ENCODE peak calls at places on chromosomes 4 and X, in nine cellular contexts. M, D, T, L, W, S, V, O and Z are unnamed samples. For H3K4me1, the result is how much of the 10 kb centered on the place peaks cover.

GRCh38 chrX:118205996-118206395 is 89.4 kb upstream of the KLHL13 start:
- DNase-seq in S (no peak), M (no peak), O (no peak), W (no peak), L (no peak), D (no peak), V (no peak), T (no peak), Z (no peak)

GRCh38 chrX:78708171-78708570 is 39.3 kb upstream of the LPAR4 start:
- DNase-seq in T (peak), O (no peak), L (no peak), V (no peak), M (peak), D (peak), S (peak), W (no peak), Z (no peak)

GRCh38 chrX:40373025-40373424 is 207.7 kb upstream of the ATP6AP2 start:
- DNase-seq in D (no peak), W (no peak), V (no peak), S (no peak), T (no peak), O (no peak), M (no peak), L (no peak), Z (no peak)

GRCh38 chr4:8819421-8820177 is 52.0 kb downstream of the HMX1 start:
- DNase-seq in L (no peak), M (no peak), T (no peak), D (no peak), V (peak), W (no peak), S (no peak), O (no peak), Z (no peak)

GRCh38 chrX:108224727-108225455 is 133.3 kb downstream of the ATG4A start:
- DNase-seq in T (peak), V (no peak), S (peak), D (peak), W (peak), O (no peak), L (no peak), M (peak), Z (no peak)

GRCh38 chrX:46573331-46573895 is at the start of gene CHST7:
- DNase-seq in D (peak), T (peak), W (peak), S (peak), V (peak), M (peak), O (peak), L (peak), Z (peak)

GRCh38 chr4:124505211-124505610 is 207.3 kb downstream of the ANKRD50 start:
- DNase-seq in V (no peak), O (no peak), S (no peak), T (peak), D (no peak), W (no peak), L (no peak), M (no peak), Z (no peak)

GRCh38 chrX:129876734-129877395 is 29.1 kb upstream of the UTP14A start:
- DNase-seq in M (peak), W (peak), L (no peak), S (peak), O (no peak), T (peak), D (peak), V (no peak), Z (no peak)

GRCh38 chr4:156248921-156249320 is 295.3 kb upstream of the CTSO start:
- DNase-seq in T (no peak), V (no peak), S (no peak), W (no peak), O (no peak), D (no peak), M (no peak), L (no peak), Z (no peak)

GRCh38 chrX:108384783-108385182 is 53.4 kb downstream of the COL4A6 start:
- DNase-seq in M (no peak), O (no peak), S (no peak), D (no peak), V (no peak), T (no peak), L (no peak), W (no peak), Z (no peak)

GRCh38 chr4:16530688-16531635 is 304.7 kb upstream of the TAPT1 start:
- DNase-seq in V (no peak), W (no peak), T (peak), O (no peak), S (no peak), M (peak), L (no peak), D (no peak), Z (no peak)

GRCh38 chr4:166377578-166377977 is 504.5 kb downstream of the TLL1 start:
- DNase-seq in T (no peak), L (no peak), M (no peak), S (no peak), O (no peak), D (no peak), W (no peak), V (no peak), Z (no peak)

GRCh38 chrX:115023139-115023538 is 5.7 kb upstream of the IL13RA2 start:
- DNase-seq in D (peak), M (peak), L (no peak), O (no peak), W (no peak), T (peak), V (no peak), S (peak), Z (no peak)

GRCh38 chr4:174663254-174663653 is 141.0 kb upstream of the HPGD start:
- DNase-seq in S (no peak), O (no peak), V (no peak), W (no peak), M (no peak), T (peak), D (peak), L (no peak), Z (no peak)

GRCh38 chrX:110145854-110146253 is 142.9 kb downstream of the TMEM164 start:
- DNase-seq in S (peak), L (no peak), M (peak), D (peak), V (no peak), T (peak), O (no peak), W (no peak), Z (no peak)

GRCh38 chr4:40357738-40358137 is 22.6 kb downstream of the CHRNA9 start:
- DNase-seq in L (no peak), D (peak), O (no peak), W (no peak), T (peak), M (no peak), V (no peak), S (no peak), Z (no peak)

GRCh38 chrX:45850775-45851433 is 650.2 kb upstream of the DIPK2B start:
- DNase-seq in M (no peak), S (peak), W (peak), T (peak), L (peak), O (no peak), D (peak), V (no peak), Z (peak)

GRCh38 chr4:173182403-173182802 is 13.8 kb downstream of the GALNT7 start:
- DNase-seq in L (no peak), S (no peak), O (no peak), D (peak), M (peak), V (no peak), W (peak), T (peak), Z (no peak)

GRCh38 chr4:186132577-186133277 is 28.2 kb downstream of the FAM149A start:
- DNase-seq in S (peak), M (peak), V (no peak), T (peak), D (peak), O (no peak), L (no peak), W (peak), Z (no peak)

GRCh38 chr4:1061747-1062146 is 50.3 kb downstream of the FGFRL1 start:
- DNase-seq in W (no peak), D (no peak), O (no peak), T (no peak), V (peak), S (no peak), M (no peak), L (no peak), Z (no peak)

GRCh38 chr4:120286813-120287212 is 220.2 kb upstream of the MAD2L1 start:
- DNase-seq in O (no peak), T (no peak), D (peak), S (no peak), W (no peak), V (no peak), L (no peak), M (no peak), Z (no peak)

GRCh38 chr4:73612032-73612431 is 8.2 kb downstream of the RASSF6 start:
- DNase-seq in W (no peak), O (no peak), T (no peak), V (no peak), S (no peak), L (no peak), D (peak), M (no peak), Z (no peak)

GRCh38 chr4:2948895-2949781 is 14.1 kb downstream of the NOP14 start:
- DNase-seq in L (peak), T (no peak), O (no peak), V (no peak), S (peak), M (peak), D (peak), W (no peak), Z (no peak)

GRCh38 chr4:142416711-142417275 is 429.3 kb downstream of the INPP4B start:
- DNase-seq in T (peak), S (no peak), O (no peak), W (no peak), V (no peak), M (peak), L (no peak), D (peak), Z (no peak)

GRCh38 chr4:20311863-20312262 is 60.2 kb downstream of the SLIT2 start:
- DNase-seq in T (peak), W (no peak), M (no peak), D (no peak), V (no peak), S (no peak), O (no peak), L (no peak), Z (no peak)

GRCh38 chr4:94486372-94486801 is 34.6 kb downstream of the PDLIM5 start:
- DNase-seq in W (peak), V (no peak), O (no peak), S (no peak), T (peak), L (no peak), D (peak), M (peak), Z (no peak)

GRCh38 chr4:94488667-94489066 is 36.9 kb downstream of the PDLIM5 start:
- DNase-seq in D (peak), L (no peak), V (no peak), T (peak), S (no peak), W (peak), M (no peak), O (no peak), Z (no peak)

GRCh38 chr4:94490437-94490836 is 38.7 kb downstream of the PDLIM5 start:
- DNase-seq in T (no peak), L (no peak), W (no peak), O (no peak), D (no peak), S (no peak), V (no peak), M (no peak), Z (no peak)

GRCh38 chr4:94489075-94489474 is 37.3 kb downstream of the PDLIM5 start:
- DNase-seq in S (no peak), V (no peak), O (no peak), W (no peak), M (no peak), T (no peak), D (no peak), L (no peak), Z (no peak)

DNA sequence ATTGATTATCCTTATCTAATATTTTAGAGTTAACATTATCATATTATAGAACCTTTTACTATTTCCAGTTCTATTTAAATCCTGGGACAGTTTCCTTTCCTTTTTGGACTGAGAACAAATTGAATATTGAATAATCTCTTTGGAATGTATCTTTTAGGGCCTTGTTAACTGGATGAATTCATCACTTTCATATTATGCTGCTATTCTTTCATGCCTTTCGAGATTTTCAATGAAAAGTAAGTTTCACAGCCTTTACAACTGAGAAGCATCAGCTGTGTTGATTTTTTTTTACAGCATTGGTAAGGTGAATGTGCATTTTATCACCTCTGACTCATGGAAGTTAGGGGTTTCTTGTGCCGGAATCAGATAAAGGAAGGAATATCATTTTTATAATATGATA is 39.6 kb downstream of the PDLIM5 start:
- DNase-seq in L (no peak), T (peak), V (no peak), O (no peak), D (peak), W (no peak), S (no peak), M (peak), Z (no peak)
- TF ChIP-seq CTCF in L (no peak), T (no peak), V (no peak), O (no peak), D (no peak), W (no peak), S (no peak), M (no peak), Z (no peak)

DNA sequence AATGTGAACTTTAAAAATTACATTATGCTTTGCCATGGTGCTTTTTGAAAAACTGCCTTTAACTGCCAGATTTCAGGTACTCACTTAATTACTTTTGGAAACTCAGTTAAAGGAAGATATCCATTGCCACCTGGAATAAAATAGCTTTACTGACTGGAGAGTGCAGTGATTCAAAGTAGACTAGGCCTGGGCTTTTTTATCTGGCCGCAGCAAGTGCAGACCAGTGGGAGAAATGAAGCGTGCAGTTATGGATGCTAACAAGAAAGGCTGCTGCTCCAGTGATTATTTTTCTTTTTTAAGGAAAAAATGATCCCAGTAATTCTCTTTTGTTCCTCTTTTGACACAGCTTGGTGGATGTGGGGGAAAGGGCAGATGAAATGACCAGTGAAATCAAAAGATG is 1.3 kb downstream of the SCARB2 start:
- DNase-seq in S (no peak), W (no peak), T (peak), M (peak), O (no peak), L (no peak), V (no peak), D (no peak), Z (no peak)
- H3K4me1 ChIP-seq in S (half or more), W (half or more), T (under half), M (under half), O (half or more), L (under half), V (under half), D (half or more), Z (half or more)

GRCh38 chr4:112862318-112862674 is 187.2 kb upstream of the ANK2 start:
- DNase-seq in M (no peak), D (no peak), O (no peak), V (no peak), L (no peak), T (no peak), S (no peak), W (no peak), Z (no peak)

GRCh38 chr4:112861378-112862317 is 187.8 kb upstream of the ANK2 start:
- DNase-seq in T (no peak), S (no peak), O (no peak), V (no peak), D (no peak), W (no peak), L (no peak), M (no peak), Z (no peak)

GRCh38 chr4:112858751-112859150 is 190.7 kb upstream of the ANK2 start:
- DNase-seq in M (no peak), L (no peak), D (no peak), W (no peak), V (no peak), S (no peak), T (no peak), O (no peak), Z (no peak)

GRCh38 chr4:112859456-112860184 is 189.8 kb upstream of the ANK2 start:
- DNase-seq in L (no peak), W (no peak), V (no peak), T (no peak), D (no peak), O (no peak), S (no peak), M (no peak), Z (no peak)

DNA sequence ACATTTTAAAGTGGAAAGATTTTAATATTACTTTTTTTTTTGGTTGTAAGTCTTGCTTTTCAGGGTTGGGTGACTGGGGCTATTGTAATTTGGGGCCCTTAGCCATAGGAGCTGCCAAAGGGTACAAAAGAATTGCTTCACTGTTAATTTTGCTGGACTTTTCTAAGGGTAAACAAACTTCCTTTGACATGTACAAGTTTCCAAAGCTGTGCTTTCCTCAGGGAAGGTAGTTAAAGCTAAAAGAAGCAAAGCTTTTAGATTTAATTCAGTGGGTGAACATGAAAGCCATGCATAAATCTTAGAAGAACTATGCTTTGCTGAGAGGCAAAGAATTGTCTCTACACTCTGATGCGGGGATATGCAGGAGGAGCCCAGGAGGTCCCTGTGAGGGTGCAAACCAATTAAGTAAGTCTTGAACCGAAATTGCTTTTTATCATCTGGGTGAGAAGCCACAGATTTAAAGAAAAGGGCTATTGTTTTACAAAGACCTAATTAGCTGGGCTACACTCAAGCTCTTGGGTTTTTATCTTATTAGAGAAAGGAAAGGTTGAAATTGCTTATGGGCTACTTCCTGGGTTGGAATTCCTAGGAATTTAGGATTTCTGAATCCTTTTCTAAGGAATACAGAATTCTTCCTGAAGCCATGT is 188.6 kb upstream of the ANK2 start:
- DNase-seq in W (no peak), D (no peak), V (no peak), T (no peak), L (no peak), M (no peak), S (no peak), O (no peak), Z (no peak)
- H3K27ac ChIP-seq in W (no peak), D (no peak), V (no peak), T (no peak), L (no peak), M (no peak), S (no peak), O (peak), Z (no peak)

GRCh38 chr4:36489798-36490197 is 208.4 kb downstream of the DTHD1 start:
- DNase-seq in L (no peak), T (no peak), S (no peak), O (no peak), V (no peak), M (no peak), D (no peak), W (no peak), Z (no peak)

GRCh38 chr4:36493240-36493639 is 211.8 kb downstream of the DTHD1 start:
- DNase-seq in D (no peak), T (no peak), W (no peak), M (no peak), V (no peak), L (no peak), O (no peak), S (no peak), Z (no peak)

GRCh38 chr4:36492590-36492989 is 211.2 kb downstream of the DTHD1 start:
- DNase-seq in L (no peak), M (no peak), V (no peak), D (no peak), W (no peak), O (no peak), S (no peak), T (no peak), Z (no peak)

GRCh38 chr4:36494016-36494415 is 212.6 kb downstream of the DTHD1 start:
- DNase-seq in T (no peak), W (no peak), D (no peak), L (no peak), S (no peak), O (no peak), M (no peak), V (no peak), Z (no peak)

DNA sequence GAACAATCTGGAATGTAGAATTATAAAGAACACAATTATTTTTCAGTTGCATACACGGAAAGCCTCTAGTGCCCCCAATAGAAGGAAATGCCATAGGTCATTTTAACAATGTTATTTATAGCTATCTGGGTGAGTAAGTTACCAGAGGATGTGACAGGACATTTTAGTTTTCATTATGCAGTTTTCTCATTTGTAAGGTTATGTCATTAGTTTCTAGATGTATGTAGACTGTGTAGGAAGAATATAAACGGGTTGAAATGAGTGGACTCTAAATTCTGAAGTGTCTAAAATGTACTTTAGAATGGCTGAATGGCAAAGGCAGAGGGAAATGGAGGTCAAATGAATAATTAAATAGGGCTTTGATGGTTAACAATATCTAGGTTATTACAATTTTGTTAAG is 213.3 kb downstream of the DTHD1 start:
- DNase-seq in M (no peak), W (no peak), S (no peak), D (no peak), T (no peak), V (no peak), L (no peak), O (no peak), Z (no peak)
- TF ChIP-seq CTCF in M (no peak), W (no peak), S (no peak), D (no peak), T (no peak), V (no peak), L (no peak), O (no peak), Z (no peak)

DNA sequence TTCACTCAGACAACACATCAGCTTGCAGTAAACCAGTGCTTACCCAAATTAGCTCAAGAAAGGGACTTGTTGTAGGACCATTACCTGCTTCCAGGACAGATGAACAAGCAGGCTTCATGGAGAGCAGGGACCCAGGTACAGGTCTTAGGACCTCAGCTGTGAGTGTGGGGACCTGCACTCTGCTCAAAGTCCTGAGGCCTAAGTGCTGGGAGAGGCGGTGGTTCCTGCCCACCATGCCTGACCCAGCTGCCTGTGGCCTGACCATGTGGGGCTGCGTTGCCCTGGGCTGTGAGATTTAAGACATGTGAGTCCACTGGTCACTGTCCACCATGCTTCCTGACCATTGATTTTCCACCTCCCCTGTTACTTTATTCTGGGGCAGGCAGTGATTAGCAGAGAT is 140.2 kb downstream of the DCLK2 start:
- DNase-seq in M (no peak), T (no peak), D (no peak), S (no peak), O (no peak), V (no peak), L (no peak), W (no peak), Z (no peak)
- H3K4me1 ChIP-seq in M (under half), T (under half), D (under half), S (under half), O (under half), V (under half), L (under half), W (under half), Z (under half)

GRCh38 chrX:131801911-131802310 is 221.2 kb upstream of the STK26 start:
- DNase-seq in S (no peak), O (no peak), T (no peak), L (no peak), D (no peak), M (no peak), V (no peak), W (no peak), Z (no peak)
- H3K27ac ChIP-seq in S (no peak), O (no peak), T (no peak), L (no peak), D (no peak), M (no peak), V (no peak), W (no peak), Z (no peak)